ENCODE peak calls at places on chromosomes 2 and 18, in four cellular contexts. One of them, this sample, is unnamed.

GRCh38 chr2:46964835-46965560 is 49.4 kb upstream of the MCFD2 start:
- DNase-seq in omental fat pad: no peak
- DNase-seq in SW480: no peak
- DNase-seq in hippocampal formation: no peak
- DNase-seq in this sample: no peak

GRCh38 chr2:105324732-105325131 is 4.8 kb downstream of the TGFBRAP1 start:
- DNase-seq in omental fat pad: no peak
- DNase-seq in hippocampal formation: no peak
- DNase-seq in SW480: peak
- DNase-seq in this sample: peak

GRCh38 chr2:23231865-23232264 is 153.1 kb upstream of the KLHL29 start:
- DNase-seq in hippocampal formation: no peak
- DNase-seq in SW480: no peak
- DNase-seq in omental fat pad: no peak
- DNase-seq in this sample: no peak

GRCh38 chr2:64640153-64641044 is 13.3 kb downstream of the SERTAD2 start:
- DNase-seq in omental fat pad: no peak
- DNase-seq in hippocampal formation: no peak
- DNase-seq in SW480: no peak
- DNase-seq in this sample: no peak

GRCh38 chr2:201674794-201675193 is 23.6 kb downstream of the MPP4 start:
- DNase-seq in hippocampal formation: no peak
- DNase-seq in SW480: no peak
- DNase-seq in omental fat pad: no peak
- DNase-seq in this sample: no peak

GRCh38 chr2:196927318-196928225 is 1.1 kb upstream of the PGAP1 start:
- DNase-seq in SW480: peak
- DNase-seq in hippocampal formation: peak
- DNase-seq in omental fat pad: no peak
- DNase-seq in this sample: peak

GRCh38 chr2:102238039-102238756 is 51.4 kb downstream of the IL1RL2 start:
- DNase-seq in SW480: no peak
- DNase-seq in omental fat pad: no peak
- DNase-seq in hippocampal formation: no peak
- DNase-seq in this sample: no peak

GRCh38 chr18:55465313-55465712 is 122.7 kb downstream of the TCF4 start:
- DNase-seq in omental fat pad: no peak
- DNase-seq in hippocampal formation: no peak
- DNase-seq in SW480: no peak
- DNase-seq in this sample: no peak

GRCh38 chr2:162928356-162928755 is 89.8 kb upstream of the KCNH7 start:
- DNase-seq in hippocampal formation: no peak
- DNase-seq in SW480: peak
- DNase-seq in omental fat pad: no peak
- DNase-seq in this sample: no peak

GRCh38 chr2:200747668-200748618 is 63.8 kb upstream of the BZW1 start:
- DNase-seq in SW480: no peak
- DNase-seq in hippocampal formation: no peak
- DNase-seq in omental fat pad: no peak
- DNase-seq in this sample: peak

GRCh38 chr2:70340921-70341765 is 39.3 kb upstream of the FAM136A start:
- DNase-seq in hippocampal formation: peak
- DNase-seq in omental fat pad: no peak
- DNase-seq in SW480: peak
- DNase-seq in this sample: no peak

GRCh38 chr18:44927127-44927849 is 246.6 kb downstream of the SETBP1 start:
- DNase-seq in SW480: no peak
- DNase-seq in omental fat pad: no peak
- DNase-seq in hippocampal formation: no peak
- DNase-seq in this sample: no peak

GRCh38 chr2:65227035-65227470 is 578 bp upstream of the ACTR2 start:
- DNase-seq in omental fat pad: no peak
- DNase-seq in SW480: peak
- DNase-seq in hippocampal formation: no peak
- DNase-seq in this sample: no peak

GRCh38 chr2:242032780-242033656 is 163.5 kb downstream of the RTP5 start:
- DNase-seq in SW480: no peak
- DNase-seq in omental fat pad: no peak
- DNase-seq in hippocampal formation: no peak
- DNase-seq in this sample: no peak

GRCh38 chr2:71452565-71452964 is 796 bp upstream of the DYSF start:
- DNase-seq in hippocampal formation: no peak
- DNase-seq in omental fat pad: no peak
- DNase-seq in SW480: peak
- DNase-seq in this sample: no peak

GRCh38 chr2:113276216-113276905 is 2.4 kb downstream of the PAX8 start:
- DNase-seq in omental fat pad: no peak
- DNase-seq in hippocampal formation: no peak
- DNase-seq in SW480: no peak
- DNase-seq in this sample: no peak

GRCh38 chr2:136056077-136056688 is 61.8 kb downstream of the CXCR4 start:
- DNase-seq in SW480: no peak
- DNase-seq in omental fat pad: no peak
- DNase-seq in hippocampal formation: no peak
- DNase-seq in this sample: no peak

GRCh38 chr2:71720596-71721361 is 267.4 kb downstream of the DYSF start:
- DNase-seq in omental fat pad: no peak
- DNase-seq in hippocampal formation: no peak
- DNase-seq in SW480: no peak
- DNase-seq in this sample: no peak

GRCh38 chr2:231068525-231069222 is 12.0 kb downstream of the PSMD1 start:
- DNase-seq in SW480: no peak
- DNase-seq in omental fat pad: no peak
- DNase-seq in hippocampal formation: no peak
- DNase-seq in this sample: no peak

GRCh38 chr2:1564506-1564905 is 151.2 kb downstream of the TPO start:
- DNase-seq in hippocampal formation: no peak
- DNase-seq in omental fat pad: no peak
- DNase-seq in SW480: no peak
- DNase-seq in this sample: no peak

GRCh38 chr2:226684563-226684959 is 115.1 kb downstream of the IRS1 start:
- DNase-seq in hippocampal formation: no peak
- DNase-seq in omental fat pad: no peak
- DNase-seq in SW480: no peak
- DNase-seq in this sample: no peak

GRCh38 chr2:48896870-48897269 is 141.3 kb upstream of the LHCGR start:
- DNase-seq in SW480: no peak
- DNase-seq in hippocampal formation: no peak
- DNase-seq in omental fat pad: no peak
- DNase-seq in this sample: no peak

GRCh38 chr18:4931209-4931608 is 265.8 kb downstream of the AKAIN1 start:
- DNase-seq in SW480: no peak
- DNase-seq in hippocampal formation: no peak
- DNase-seq in omental fat pad: no peak
- DNase-seq in this sample: no peak

GRCh38 chr2:30277582-30277981 is 46.2 kb downstream of the LBH start:
- DNase-seq in omental fat pad: no peak
- DNase-seq in SW480: no peak
- DNase-seq in hippocampal formation: no peak
- DNase-seq in this sample: no peak

GRCh38 chr2:205685314-205686230 is 3.3 kb downstream of the NRP2 start:
- DNase-seq in hippocampal formation: no peak
- DNase-seq in omental fat pad: no peak
- DNase-seq in SW480: peak
- DNase-seq in this sample: no peak

GRCh38 chr2:9060819-9061218 is 57.3 kb upstream of the MBOAT2 start:
- DNase-seq in omental fat pad: no peak
- DNase-seq in hippocampal formation: no peak
- DNase-seq in SW480: no peak
- DNase-seq in this sample: no peak

GRCh38 chr2:178644919-178645318 is 162.3 kb downstream of the TTN start:
- DNase-seq in omental fat pad: no peak
- DNase-seq in SW480: no peak
- DNase-seq in hippocampal formation: no peak
- DNase-seq in this sample: no peak

GRCh38 chr2:157727693-157728092 is 99.0 kb upstream of the ACVR1C start:
- DNase-seq in hippocampal formation: no peak
- DNase-seq in SW480: no peak
- DNase-seq in omental fat pad: no peak
- DNase-seq in this sample: no peak

GRCh38 chr2:556494-556893 is 120.7 kb downstream of the TMEM18 start:
- DNase-seq in SW480: no peak
- DNase-seq in omental fat pad: no peak
- DNase-seq in hippocampal formation: no peak
- DNase-seq in this sample: no peak

GRCh38 chr2:217099561-217099960 is 239.7 kb upstream of the TNP1 start:
- DNase-seq in SW480: no peak
- DNase-seq in hippocampal formation: no peak
- DNase-seq in omental fat pad: no peak
- DNase-seq in this sample: no peak

GRCh38 chr2:120231974-120232635 is 8.9 kb upstream of the TMEM185B start:
- DNase-seq in hippocampal formation: peak
- DNase-seq in SW480: no peak
- DNase-seq in omental fat pad: no peak
- DNase-seq in this sample: no peak

GRCh38 chr2:195756218-195756941 is 99.4 kb downstream of the SLC39A10 start:
- DNase-seq in hippocampal formation: no peak
- DNase-seq in SW480: no peak
- DNase-seq in omental fat pad: no peak
- DNase-seq in this sample: no peak

GRCh38 chr2:29068513-29068912 is 5.8 kb downstream of the PCARE start:
- DNase-seq in omental fat pad: no peak
- DNase-seq in hippocampal formation: no peak
- DNase-seq in SW480: no peak
- DNase-seq in this sample: no peak

GRCh38 chr2:217818293-217818850 is 184.4 kb downstream of the TNS1 start:
- DNase-seq in SW480: no peak
- DNase-seq in hippocampal formation: no peak
- DNase-seq in omental fat pad: no peak
- DNase-seq in this sample: no peak

GRCh38 chr18:51030537-51031258 is 685 bp downstream of the SMAD4 start:
- DNase-seq in hippocampal formation: peak
- DNase-seq in omental fat pad: peak
- DNase-seq in SW480: no peak
- DNase-seq in this sample: no peak

This sample was measured in AG09309.